ENCODE peak calls at places on chromosomes 4 and X, in six cellular contexts. One of them, this sample, is unnamed.

GRCh38 chrX:107574711-107575110 is 53.6 kb upstream of the PRPS1 start:
- DNase-seq in RCC 7860: peak; percentile 64
- DNase-seq in heart right ventricle: no peak
- DNase-seq in NCI-H1092: no peak
- DNase-seq in sciatic nerve: no peak
- DNase-seq in uterus: no peak
- DNase-seq in this sample: no peak

GRCh38 chrX:50067435-50068292 is 133.1 kb downstream of the AKAP4 start:
- DNase-seq in heart right ventricle: no peak
- DNase-seq in NCI-H1092: peak; percentile 78
- DNase-seq in uterus: no peak
- DNase-seq in RCC 7860: no peak
- DNase-seq in sciatic nerve: no peak
- DNase-seq in this sample: no peak

GRCh38 chr4:89314291-89314690 is 6.7 kb upstream of the GPRIN3 start:
- DNase-seq in uterus: no peak
- DNase-seq in NCI-H1092: no peak
- DNase-seq in sciatic nerve: no peak
- DNase-seq in RCC 7860: no peak
- DNase-seq in heart right ventricle: no peak
- DNase-seq in this sample: no peak

GRCh38 chrX:42751573-42751972 is 26.4 kb downstream of the PPP1R2C start:
- DNase-seq in uterus: no peak
- DNase-seq in sciatic nerve: no peak
- DNase-seq in heart right ventricle: no peak
- DNase-seq in NCI-H1092: no peak
- DNase-seq in RCC 7860: peak; percentile 4
- DNase-seq in this sample: no peak

GRCh38 chr4:6596948-6597347 is 22.0 kb downstream of the MAN2B2 start:
- DNase-seq in RCC 7860: no peak
- DNase-seq in uterus: no peak
- DNase-seq in heart right ventricle: no peak
- DNase-seq in sciatic nerve: no peak
- DNase-seq in NCI-H1092: no peak
- DNase-seq in this sample: no peak

GRCh38 chrX:128460835-128461234 is 408.6 kb upstream of the ACTRT1 start:
- DNase-seq in heart right ventricle: no peak
- DNase-seq in sciatic nerve: no peak
- DNase-seq in uterus: no peak
- DNase-seq in NCI-H1092: no peak
- DNase-seq in RCC 7860: peak; percentile 3
- DNase-seq in this sample: no peak

GRCh38 chrX:103376979-103377324 is 614 bp downstream of the BEX3 start:
- DNase-seq in sciatic nerve: peak; percentile 62
- DNase-seq in NCI-H1092: peak; percentile 18
- DNase-seq in RCC 7860: no peak
- DNase-seq in uterus: no peak
- DNase-seq in heart right ventricle: peak; percentile 7
- DNase-seq in this sample: no peak

GRCh38 chr4:26861434-26862186 is 969 bp downstream of the STIM2 start:
- DNase-seq in sciatic nerve: peak; percentile 83
- DNase-seq in uterus: peak; percentile 58
- DNase-seq in RCC 7860: peak; percentile 57
- DNase-seq in NCI-H1092: peak; percentile 73
- DNase-seq in heart right ventricle: peak; percentile 74
- DNase-seq in this sample: peak; percentile 46

GRCh38 chr4:6907658-6908191 is 1.9 kb upstream of the TBC1D14 start:
- DNase-seq in heart right ventricle: peak; percentile 47
- DNase-seq in NCI-H1092: no peak
- DNase-seq in RCC 7860: no peak
- DNase-seq in uterus: no peak
- DNase-seq in sciatic nerve: no peak
- DNase-seq in this sample: no peak

GRCh38 chr4:118282692-118283091 is 70.1 kb downstream of the PRSS12 start:
- DNase-seq in RCC 7860: peak; percentile 22
- DNase-seq in heart right ventricle: no peak
- DNase-seq in sciatic nerve: no peak
- DNase-seq in uterus: no peak
- DNase-seq in NCI-H1092: no peak
- DNase-seq in this sample: no peak

GRCh38 chrX:75107863-75108509 is 48.1 kb downstream of the ABCB7 start:
- DNase-seq in uterus: no peak
- DNase-seq in sciatic nerve: no peak
- DNase-seq in heart right ventricle: peak; percentile 7
- DNase-seq in NCI-H1092: no peak
- DNase-seq in RCC 7860: no peak
- DNase-seq in this sample: no peak

GRCh38 chr4:151276787-151277557 is at the start of gene PRSS48:
- DNase-seq in RCC 7860: no peak
- DNase-seq in NCI-H1092: peak; percentile 30
- DNase-seq in uterus: peak; percentile 27
- DNase-seq in sciatic nerve: peak; percentile 70
- DNase-seq in heart right ventricle: peak; percentile 57
- DNase-seq in this sample: no peak

GRCh38 chrX:9456250-9457074 is 8.4 kb upstream of the TBL1X start:
- DNase-seq in uterus: no peak
- DNase-seq in heart right ventricle: no peak
- DNase-seq in RCC 7860: no peak
- DNase-seq in sciatic nerve: no peak
- DNase-seq in NCI-H1092: no peak
- DNase-seq in this sample: no peak

GRCh38 chrX:149641432-149641831 is 9.8 kb upstream of the TMEM185A start:
- DNase-seq in sciatic nerve: no peak
- DNase-seq in heart right ventricle: no peak
- DNase-seq in RCC 7860: no peak
- DNase-seq in uterus: no peak
- DNase-seq in NCI-H1092: no peak
- DNase-seq in this sample: no peak

GRCh38 chr4:165359501-165359900 is 19.3 kb upstream of the CPE start:
- DNase-seq in uterus: no peak
- DNase-seq in sciatic nerve: no peak
- DNase-seq in RCC 7860: no peak
- DNase-seq in heart right ventricle: no peak
- DNase-seq in NCI-H1092: no peak
- DNase-seq in this sample: no peak

GRCh38 chr4:101332424-101332823 is 14.9 kb downstream of the PPP3CA start:
- DNase-seq in uterus: no peak
- DNase-seq in heart right ventricle: no peak
- DNase-seq in RCC 7860: no peak
- DNase-seq in NCI-H1092: no peak
- DNase-seq in sciatic nerve: no peak
- DNase-seq in this sample: no peak

GRCh38 chrX:107398115-107398514 is 51.3 kb upstream of the FRMPD3 start:
- DNase-seq in uterus: no peak
- DNase-seq in NCI-H1092: no peak
- DNase-seq in heart right ventricle: no peak
- DNase-seq in sciatic nerve: no peak
- DNase-seq in RCC 7860: no peak
- DNase-seq in this sample: no peak

GRCh38 chr4:71453516-71453915 is 114.7 kb downstream of the SLC4A4 start:
- DNase-seq in heart right ventricle: no peak
- DNase-seq in uterus: no peak
- DNase-seq in sciatic nerve: no peak
- DNase-seq in NCI-H1092: no peak
- DNase-seq in RCC 7860: no peak
- DNase-seq in this sample: no peak

GRCh38 chr4:138111462-138112000 is 130.6 kb downstream of the SLC7A11 start:
- DNase-seq in RCC 7860: peak; percentile 66
- DNase-seq in uterus: no peak
- DNase-seq in heart right ventricle: no peak
- DNase-seq in sciatic nerve: no peak
- DNase-seq in NCI-H1092: no peak
- DNase-seq in this sample: no peak

GRCh38 chr4:71415491-71415890 is 76.7 kb downstream of the SLC4A4 start:
- DNase-seq in NCI-H1092: no peak
- DNase-seq in heart right ventricle: no peak
- DNase-seq in sciatic nerve: no peak
- DNase-seq in uterus: no peak
- DNase-seq in RCC 7860: peak; percentile 17
- DNase-seq in this sample: no peak